ENCODE peak calls at places on chromosomes 3 and 15, in four cellular contexts. I is left ventricle myocardium inferior, Q is RWPE2, X is BE2C. O is an unnamed sample.

GRCh38 chr3:113614402-113614801 is 82.0 kb downstream of the USF3 start:
- DNase-seq in I (no peak), X (no peak), Q (no peak), O (no peak)

GRCh38 chr15:62850791-62851291 is 191.7 kb upstream of the TPM1 start:
- DNase-seq in Q (no peak), I (no peak), X (no peak), O (no peak)

GRCh38 chr3:16050641-16051467 is 123.6 kb upstream of the GALNT15 start:
- DNase-seq in X (no peak), Q (no peak), I (peak; percentile 22), O (no peak)

GRCh38 chr3:73733796-73734195 is 109.1 kb upstream of the PDZRN3 start:
- DNase-seq in X (no peak), I (no peak), Q (no peak), O (no peak)

GRCh38 chr3:61847784-61848462 is 286.6 kb downstream of the PTPRG start:
- DNase-seq in X (no peak), Q (no peak), I (peak; percentile 71), O (no peak)

GRCh38 chr3:110362756-110363155 is 708.9 kb upstream of the NECTIN3 start:
- DNase-seq in I (no peak), X (no peak), Q (no peak), O (no peak)

GRCh38 chr3:33218072-33218445 is 551 bp downstream of the SUSD5 start:
- DNase-seq in I (no peak), Q (no peak), X (no peak), O (no peak)

GRCh38 chr3:105865016-105865623 is 3.7 kb downstream of the CBLB start:
- DNase-seq in Q (no peak), X (no peak), I (no peak), O (no peak)

GRCh38 chr3:175266993-175267960 is 408.1 kb downstream of the NAALADL2 start:
- DNase-seq in X (no peak), Q (no peak), I (no peak), O (no peak)

GRCh38 chr3:175266478-175266877 is 407.3 kb downstream of the NAALADL2 start:
- DNase-seq in X (no peak), Q (no peak), I (no peak), O (no peak)

GRCh38 chr3:175270199-175270837 is 411.2 kb downstream of the NAALADL2 start:
- DNase-seq in I (no peak), Q (no peak), X (peak; percentile 32), O (no peak)

GRCh38 chr3:175273573-175273972 is 414.4 kb downstream of the NAALADL2 start:
- DNase-seq in Q (no peak), X (no peak), I (no peak), O (no peak)

DNA sequence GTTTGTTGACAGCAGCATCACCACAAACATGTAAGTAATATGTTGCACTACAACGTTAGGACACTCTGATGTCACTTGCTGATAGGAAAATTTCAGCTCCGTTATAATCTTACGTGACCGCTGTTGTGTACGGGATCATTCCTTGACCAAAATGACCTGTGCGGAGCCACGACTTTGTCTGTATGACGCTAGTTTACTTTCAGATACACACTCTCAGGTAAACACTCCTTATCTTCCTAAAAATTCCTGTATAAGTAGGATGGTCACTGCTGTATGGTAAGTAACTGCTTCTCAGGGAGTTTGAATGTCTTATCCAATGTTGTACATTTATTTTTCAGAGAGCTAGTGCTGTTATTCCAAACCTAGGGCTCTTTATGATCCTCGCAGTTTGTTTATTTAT is 410.3 kb downstream of the NAALADL2 start:
- DNase-seq in I (no peak), X (no peak), Q (no peak), O (no peak)
- H3K4me3 ChIP-seq in I (no peak overlapping the region), X (no peak overlapping the region), Q (no peak overlapping the region), O (no peak overlapping the region)

GRCh38 chr3:183930069-183930468 is 45.4 kb upstream of the PARL start:
- DNase-seq in Q (no peak), X (no peak), I (no peak), O (no peak)

GRCh38 chr3:183937601-183938286 is 53.1 kb upstream of the PARL start:
- DNase-seq in X (peak; percentile 51), I (no peak), Q (no peak), O (no peak)

GRCh38 chr3:183931881-183932280 is 47.2 kb upstream of the PARL start:
- DNase-seq in X (no peak), Q (no peak), I (no peak), O (no peak)

DNA sequence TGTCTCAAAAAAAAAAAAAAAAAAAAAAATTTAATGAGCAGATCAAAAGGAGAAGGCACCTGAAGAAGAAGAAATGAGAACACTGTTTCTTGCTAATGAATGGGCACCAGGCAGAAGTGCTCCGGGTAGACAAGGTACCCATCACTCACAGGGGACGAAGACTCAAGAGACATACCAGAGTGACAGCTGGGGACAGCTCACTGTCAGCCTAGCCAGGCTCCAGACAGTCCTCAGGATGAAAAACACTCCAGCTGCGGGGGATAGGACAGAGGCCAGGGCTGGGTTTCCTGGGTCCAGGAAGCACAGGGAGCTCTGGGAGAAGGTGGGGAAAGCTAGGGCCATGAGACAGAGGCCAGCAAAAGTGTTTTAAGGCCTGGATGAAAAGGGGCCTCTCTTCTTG is 48.5 kb upstream of the PARL start:
- DNase-seq in Q (no peak), I (no peak), X (no peak), O (no peak)
- H3K4me1 ChIP-seq in Q (no peaks in the 10 kb centered on the region), I (peaks cover 24% of the 10 kb centered on the region), X (no peaks in the 10 kb centered on the region), O (no peaks in the 10 kb centered on the region)

GRCh38 chr15:57597431-57597830 is 5.7 kb downstream of the MYZAP start:
- DNase-seq in X (no peak), Q (no peak), I (no peak), O (no peak)
- H3K4me3 ChIP-seq in X (no peak overlapping the region), Q (no peak overlapping the region), I (peak overlapping the region; percentile 61), O (no peak overlapping the region)

GRCh38 chr3:99862208-99862607 is 44.5 kb downstream of the CMSS1 start:
- DNase-seq in Q (no peak), I (no peak), X (no peak), O (no peak)

GRCh38 chr3:99865321-99865720 is 47.7 kb downstream of the CMSS1 start:
- DNase-seq in X (no peak), I (no peak), Q (no peak), O (no peak)

GRCh38 chr3:99864289-99864688 is 46.6 kb downstream of the CMSS1 start:
- DNase-seq in X (no peak), Q (no peak), I (no peak), O (no peak)

GRCh38 chr3:99863002-99863401 is 45.3 kb downstream of the CMSS1 start:
- DNase-seq in Q (no peak), X (no peak), I (no peak), O (no peak)

DNA sequence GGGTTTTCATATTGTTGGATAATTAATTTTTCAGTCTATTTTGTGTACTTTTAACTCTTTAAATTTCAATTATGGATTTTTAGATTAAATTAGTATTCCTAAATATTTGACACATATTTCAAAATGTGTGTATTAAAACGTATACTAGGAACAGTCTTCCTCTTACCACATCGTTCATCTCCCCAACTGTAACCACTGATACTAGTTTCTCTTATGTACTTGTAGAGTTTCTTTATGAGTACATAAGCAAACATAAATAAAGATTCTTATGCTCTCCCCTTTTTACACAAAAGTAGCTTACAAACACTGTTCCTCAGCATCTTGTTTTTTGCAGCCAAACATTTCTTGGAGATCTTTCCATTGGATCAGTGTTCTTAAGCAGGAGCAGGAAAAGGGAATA is 45.9 kb downstream of the CMSS1 start:
- DNase-seq in Q (no peak), X (no peak), I (no peak), O (no peak)
- H3K4me1 ChIP-seq in Q (peaks cover 38% of the 10 kb centered on the region), X (peaks cover 8% of the 10 kb centered on the region), I (peaks cover 94% of the 10 kb centered on the region), O (peaks cover 29% of the 10 kb centered on the region)

GRCh38 chr3:29513236-29513635 is 232.4 kb downstream of the RBMS3 start:
- DNase-seq in I (no peak), Q (no peak), X (no peak), O (no peak)

GRCh38 chr3:29514170-29514569 is 233.3 kb downstream of the RBMS3 start:
- DNase-seq in I (no peak), X (no peak), Q (no peak), O (no peak)

GRCh38 chr3:29511701-29512100 is 230.8 kb downstream of the RBMS3 start:
- DNase-seq in Q (no peak), I (no peak), X (no peak), O (no peak)

GRCh38 chr3:29514912-29515311 is 234.0 kb downstream of the RBMS3 start:
- DNase-seq in I (no peak), X (no peak), Q (no peak), O (no peak)

GRCh38 chr3:29512620-29513019 is 231.7 kb downstream of the RBMS3 start:
- DNase-seq in X (no peak), Q (no peak), I (no peak), O (no peak)
- H3K4me3 ChIP-seq in X (no peak overlapping the region), Q (no peak overlapping the region), I (peak overlapping the region; percentile 22), O (peak overlapping the region; percentile 14)

GRCh38 chr3:160754371-160754854 is 1.6 kb upstream of the PPM1L start:
- DNase-seq in X (peak; percentile 61), Q (no peak), I (peak; percentile 26), O (no peak)

GRCh38 chr3:160756907-160757623 is 1.0 kb downstream of the PPM1L start:
- DNase-seq in Q (no peak), I (peak; percentile 19), X (peak; percentile 29), O (peak; percentile 41)

GRCh38 chr3:160754855-160755747 is 930 bp upstream of the PPM1L start:
- DNase-seq in Q (peak; percentile 90), I (peak; percentile 94), X (peak; percentile 95), O (peak; percentile 97)

GRCh38 chr3:160757624-160758106 is 1.6 kb downstream of the PPM1L start:
- DNase-seq in I (no peak), X (no peak), Q (no peak), O (no peak)

DNA sequence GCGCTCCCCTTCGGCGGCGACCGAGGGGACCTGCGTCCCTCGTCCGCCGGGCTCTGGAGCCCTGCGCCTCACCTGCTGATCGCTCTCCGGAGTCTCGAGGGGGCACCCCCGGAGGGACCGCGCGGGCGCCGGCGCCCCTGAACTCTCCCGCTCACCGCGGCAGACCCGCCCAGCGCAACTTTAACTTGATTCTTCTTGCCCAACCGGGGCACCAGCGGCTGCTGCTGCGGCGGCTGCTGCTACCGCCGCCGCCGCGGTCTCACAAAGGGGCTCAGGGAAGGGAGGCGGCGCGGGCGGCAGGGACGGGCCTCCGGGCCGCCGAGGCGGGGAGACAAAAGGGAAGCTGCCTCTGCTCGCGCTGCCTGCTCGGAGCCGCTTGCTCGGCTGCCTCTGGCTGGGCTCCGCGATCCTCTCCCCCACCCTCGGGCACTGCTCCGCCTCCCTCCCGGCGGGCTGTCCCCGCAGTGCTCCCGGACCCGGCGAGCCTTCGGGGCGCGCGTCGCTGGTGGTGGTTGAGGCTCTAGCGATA is at the start of gene PPM1L:
- DNase-seq in X (peak; percentile 68), Q (peak; percentile 51), I (peak; percentile 68), O (peak; percentile 88)
- H3K4me1 ChIP-seq in X (peaks cover 4% of the 10 kb centered on the region), Q (peaks cover 5% of the 10 kb centered on the region), I (peaks cover 55% of the 10 kb centered on the region), O (no peaks in the 10 kb centered on the region)

GRCh38 chr3:48427630-48427962 is 2.3 kb downstream of the PLXNB1 start:
- DNase-seq in I (no peak), X (no peak), Q (peak; percentile 38), O (peak; percentile 29)
- H3K4me3 ChIP-seq in I (peak overlapping the region; percentile 92), X (no peak overlapping the region), Q (peak overlapping the region; percentile 84), O (peak overlapping the region; percentile 77)

GRCh38 chr15:67190813-67191212 is 63.6 kb downstream of the AAGAB start:
- DNase-seq in Q (no peak), I (no peak), X (no peak), O (no peak)
- H3K4me1 ChIP-seq in Q (no peaks in the 10 kb centered on the region), I (peaks cover 81% of the 10 kb centered on the region), X (peaks cover 3% of the 10 kb centered on the region), O (peaks cover 3% of the 10 kb centered on the region)